ENCODE peak calls at places on chromosomes 7 and 10, in nine cellular contexts. X, B, L, P, T, A, O, U and Z are unnamed samples.

GRCh38 chr10:30384791-30385201 is 35.7 kb upstream of the MTPAP start:
- DNase-seq in X (no peak), B (no peak), L (no peak), P (peak), T (no peak), A (peak), O (peak), U (no peak), Z (peak)

GRCh38 chr10:88254091-88254490 is 329.0 kb downstream of the RNLS start:
- DNase-seq in X (no peak), B (no peak), L (no peak), P (no peak), T (no peak), A (peak), O (peak), U (no peak), Z (no peak)

GRCh38 chr7:50151661-50152060 is 58.6 kb upstream of the ZPBP start:
- DNase-seq in X (no peak), B (no peak), L (no peak), P (no peak), T (no peak), A (no peak), O (no peak), U (no peak), Z (no peak)

GRCh38 chr7:131803861-131804260 is 247.4 kb upstream of the PODXL start:
- DNase-seq in X (no peak), B (no peak), L (no peak), P (no peak), T (no peak), A (no peak), O (no peak), U (no peak), Z (no peak)

GRCh38 chr10:102581401-102581800 is 62.9 kb upstream of the TRIM8 start:
- DNase-seq in X (no peak), B (no peak), L (no peak), P (no peak), T (no peak), A (no peak), O (no peak), U (no peak), Z (no peak)

GRCh38 chr10:61183971-61184370 is 240.0 kb upstream of the RHOBTB1 start:
- DNase-seq in X (no peak), B (no peak), L (no peak), P (no peak), T (no peak), A (no peak), O (no peak), U (no peak), Z (no peak)

GRCh38 chr10:69043931-69044531 is 43.9 kb upstream of the SRGN start:
- DNase-seq in X (no peak), B (peak), L (no peak), P (no peak), T (no peak), A (no peak), O (no peak), U (no peak), Z (no peak)

GRCh38 chr7:85396676-85397075 is 209.8 kb upstream of the SEMA3D start:
- DNase-seq in X (no peak), B (no peak), L (no peak), P (no peak), T (no peak), A (no peak), O (no peak), U (no peak), Z (no peak)

GRCh38 chr10:34256216-34256615 is 558.9 kb downstream of the PARD3 start:
- DNase-seq in X (no peak), B (no peak), L (no peak), P (no peak), T (no peak), A (no peak), O (no peak), U (no peak), Z (no peak)